ENCODE peak calls at places on chromosomes 2 and 18, in five cellular contexts. U is effector memory CD4-positive, alpha-beta T cell; O is heart left ventricle; Y is right atrium auricular region; D is K562. X is an unnamed sample.

GRCh38 chr18:13245481-13246000 is 27.0 kb downstream of the LDLRAD4 start:
- DNase-seq in D (no peak), O (no peak), U (no peak), Y (no peak), X (peak)

GRCh38 chr2:25098558-25099486 is 56.9 kb downstream of the EFR3B start:
- DNase-seq in Y (peak), D (no peak), O (peak), U (no peak), X (no peak)

GRCh38 chr2:178863856-178864620 is 56.8 kb upstream of the TTN start:
- DNase-seq in O (peak), U (no peak), D (no peak), Y (peak), X (no peak)

GRCh38 chr2:95031076-95031725 is 5.7 kb downstream of the MAL start:
- DNase-seq in Y (no peak), U (no peak), D (no peak), O (no peak), X (no peak)

GRCh38 chr2:132521321-132521720 is 104.7 kb downstream of the GPR39 start:
- DNase-seq in D (no peak), Y (no peak), O (no peak), U (no peak), X (no peak)

GRCh38 chr2:239816571-239816970 is 208.6 kb downstream of the NDUFA10 start:
- DNase-seq in U (no peak), O (no peak), D (no peak), Y (no peak), X (peak)

GRCh38 chr2:215931256-215931903 is 82.0 kb downstream of the MREG start:
- DNase-seq in D (peak), Y (peak), O (peak), U (peak), X (peak)

GRCh38 chr2:65204461-65205230 is 23.0 kb upstream of the ACTR2 start:
- DNase-seq in U (peak), D (no peak), Y (no peak), O (no peak), X (no peak)

GRCh38 chr2:162795312-162795711 is 43.3 kb downstream of the KCNH7 start:
- DNase-seq in Y (no peak), O (no peak), D (no peak), U (no peak), X (no peak)

GRCh38 chr18:155688-156087 is 2.7 kb upstream of the USP14 start:
- DNase-seq in U (no peak), O (no peak), D (no peak), Y (no peak), X (no peak)

GRCh38 chr2:220296174-220296573 is 668.7 kb downstream of the SLC4A3 start:
- DNase-seq in O (no peak), U (no peak), D (no peak), Y (no peak), X (no peak)

GRCh38 chr18:62523631-62524442 is 1.0 kb downstream of the ZCCHC2 start:
- DNase-seq in O (peak), D (peak), U (peak), Y (peak), X (peak)

GRCh38 chr2:74092236-74092635 is 55.5 kb downstream of the BOLA3 start:
- DNase-seq in Y (peak), U (no peak), O (no peak), D (no peak), X (no peak)

GRCh38 chr2:204365778-204366177 is 179.5 kb upstream of the PARD3B start:
- DNase-seq in O (no peak), Y (no peak), U (no peak), D (no peak), X (no peak)

GRCh38 chr2:212727751-212728150 is 189.1 kb upstream of the ERBB4 start:
- DNase-seq in D (no peak), U (no peak), O (no peak), Y (no peak), X (no peak)

GRCh38 chr2:174337337-174338154 is 2.8 kb downstream of the SP9 start:
- DNase-seq in O (no peak), D (peak), Y (no peak), U (no peak), X (peak)

GRCh38 chr2:80288576-80288975 is 16.0 kb downstream of the LRRTM1 start:
- DNase-seq in D (no peak), U (no peak), Y (no peak), O (no peak), X (no peak)

GRCh38 chr2:240928476-240929363 is 22.6 kb downstream of the CROCC2 start:
- DNase-seq in D (no peak), Y (peak), O (no peak), U (no peak), X (no peak)

GRCh38 chr2:176960736-176961135 is 251.9 kb upstream of the HNRNPA3 start:
- DNase-seq in D (no peak), U (no peak), Y (no peak), O (no peak), X (no peak)

GRCh38 chr2:9332853-9333245 is 90.5 kb downstream of the ITGB1BP1 start:
- DNase-seq in D (no peak), Y (no peak), O (no peak), U (no peak), X (no peak)

GRCh38 chr2:201798252-201798918 is 8.0 kb upstream of the CDK15 start:
- DNase-seq in O (no peak), D (no peak), Y (no peak), U (no peak), X (no peak)

GRCh38 chr18:55588001-55588875 is at the start of gene TCF4:
- DNase-seq in U (no peak), O (peak), D (peak), Y (no peak), X (peak)

GRCh38 chr18:45839415-45840395 is 14.2 kb downstream of the SIGLEC15 start:
- DNase-seq in Y (no peak), U (no peak), D (peak), O (no peak), X (no peak)

GRCh38 chr2:9800639-9800974 is 42.7 kb upstream of the TAF1B start:
- DNase-seq in Y (no peak), U (no peak), O (no peak), D (no peak), X (no peak)

GRCh38 chr2:37356299-37356698 is 11.9 kb downstream of the QPCT start:
- DNase-seq in O (no peak), U (no peak), D (no peak), Y (no peak), X (no peak)

GRCh38 chr2:37357053-37357452 is 12.6 kb downstream of the QPCT start:
- DNase-seq in U (no peak), O (no peak), D (no peak), Y (no peak), X (no peak)

GRCh38 chr2:37357461-37358008 is 13.1 kb downstream of the QPCT start:
- DNase-seq in U (no peak), D (no peak), Y (no peak), O (no peak), X (no peak)

GRCh38 chr2:37355735-37356134 is 11.3 kb downstream of the QPCT start:
- DNase-seq in D (no peak), U (no peak), Y (no peak), O (no peak), X (no peak)

DNA sequence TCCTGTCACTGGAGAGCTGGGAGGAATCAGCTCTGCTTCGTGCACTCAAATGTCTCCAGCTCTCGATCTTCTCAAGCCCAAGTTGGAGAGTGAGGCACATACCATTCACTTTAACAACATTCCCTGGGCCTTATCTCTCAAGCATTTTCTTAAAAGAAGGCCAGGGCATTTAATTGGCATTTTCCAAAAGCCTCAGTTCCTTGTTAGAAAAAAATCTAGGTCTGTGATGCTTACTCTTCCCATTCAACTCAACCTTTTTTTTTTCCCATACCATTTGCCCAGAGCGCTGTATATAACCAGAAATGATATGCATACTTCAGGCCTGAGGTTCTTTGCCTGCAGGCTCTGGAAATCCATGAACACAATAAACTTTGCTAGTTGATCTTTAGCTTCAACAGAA is 10.1 kb downstream of the QPCT start:
- DNase-seq in U (no peak), O (no peak), Y (no peak), D (no peak), X (no peak)
- H3K27ac ChIP-seq in U (no peak), O (no peak), Y (no peak), D (no peak), X (no peak)

GRCh38 chr2:219219781-219220532 is 1.2 kb upstream of the ABCB6 start:
- DNase-seq in D (no peak), Y (no peak), U (no peak), O (no peak), X (no peak)
- H3K4me3 ChIP-seq in D (no peak), Y (no peak), U (no peak), O (no peak), X (no peak)

GRCh38 chr18:3297025-3297984 is 35.4 kb downstream of the MYL12B start:
- DNase-seq in U (peak), D (peak), Y (peak), O (peak), X (peak)
- H3K27ac ChIP-seq in U (peak), D (peak), Y (no peak), O (no peak), X (peak)

GRCh38 chr2:47724221-47724981 is 58.5 kb upstream of the MSH6 start:
- DNase-seq in O (no peak), D (no peak), U (no peak), Y (no peak), X (peak)

GRCh38 chr2:47719099-47719498 is 63.8 kb upstream of the MSH6 start:
- DNase-seq in Y (no peak), D (no peak), O (no peak), U (no peak), X (no peak)

GRCh38 chr2:47721296-47721695 is 61.6 kb upstream of the MSH6 start:
- DNase-seq in Y (no peak), U (no peak), O (no peak), D (no peak), X (no peak)

GRCh38 chr2:47720559-47720958 is 62.4 kb upstream of the MSH6 start:
- DNase-seq in O (no peak), U (no peak), Y (no peak), D (no peak), X (no peak)

GRCh38 chr2:47720036-47720435 is 62.9 kb upstream of the MSH6 start:
- DNase-seq in U (no peak), D (no peak), Y (no peak), O (no peak), X (no peak)
- H3K4me3 ChIP-seq in U (no peak), D (no peak), Y (no peak), O (no peak), X (no peak)

GRCh38 chr2:127536707-127537106 is 1.2 kb downstream of the MYO7B start:
- DNase-seq in D (no peak), Y (no peak), O (no peak), U (no peak), X (no peak)

GRCh38 chr2:127535941-127536340 is 458 bp downstream of the MYO7B start:
- DNase-seq in Y (no peak), O (no peak), D (no peak), U (no peak), X (no peak)

GRCh38 chr2:127535422-127535901 is at the start of gene MYO7B:
- DNase-seq in Y (no peak), D (no peak), O (no peak), U (no peak), X (no peak)

GRCh38 chr2:127537142-127537541 is 1.7 kb downstream of the MYO7B start:
- DNase-seq in Y (no peak), O (no peak), U (no peak), D (no peak), X (no peak)

GRCh38 chr2:127537644-127538043 is 2.2 kb downstream of the MYO7B start:
- DNase-seq in D (no peak), Y (no peak), U (no peak), O (no peak), X (no peak)
- H3K27ac ChIP-seq in D (no peak), Y (no peak), U (no peak), O (no peak), X (no peak)

GRCh38 chr2:187078297-187078696 is 229.3 kb upstream of the ZSWIM2 start:
- DNase-seq in Y (no peak), O (no peak), D (no peak), U (no peak), X (peak)

GRCh38 chr2:187079901-187080300 is 230.9 kb upstream of the ZSWIM2 start:
- DNase-seq in O (no peak), Y (no peak), U (no peak), D (no peak), X (no peak)

DNA sequence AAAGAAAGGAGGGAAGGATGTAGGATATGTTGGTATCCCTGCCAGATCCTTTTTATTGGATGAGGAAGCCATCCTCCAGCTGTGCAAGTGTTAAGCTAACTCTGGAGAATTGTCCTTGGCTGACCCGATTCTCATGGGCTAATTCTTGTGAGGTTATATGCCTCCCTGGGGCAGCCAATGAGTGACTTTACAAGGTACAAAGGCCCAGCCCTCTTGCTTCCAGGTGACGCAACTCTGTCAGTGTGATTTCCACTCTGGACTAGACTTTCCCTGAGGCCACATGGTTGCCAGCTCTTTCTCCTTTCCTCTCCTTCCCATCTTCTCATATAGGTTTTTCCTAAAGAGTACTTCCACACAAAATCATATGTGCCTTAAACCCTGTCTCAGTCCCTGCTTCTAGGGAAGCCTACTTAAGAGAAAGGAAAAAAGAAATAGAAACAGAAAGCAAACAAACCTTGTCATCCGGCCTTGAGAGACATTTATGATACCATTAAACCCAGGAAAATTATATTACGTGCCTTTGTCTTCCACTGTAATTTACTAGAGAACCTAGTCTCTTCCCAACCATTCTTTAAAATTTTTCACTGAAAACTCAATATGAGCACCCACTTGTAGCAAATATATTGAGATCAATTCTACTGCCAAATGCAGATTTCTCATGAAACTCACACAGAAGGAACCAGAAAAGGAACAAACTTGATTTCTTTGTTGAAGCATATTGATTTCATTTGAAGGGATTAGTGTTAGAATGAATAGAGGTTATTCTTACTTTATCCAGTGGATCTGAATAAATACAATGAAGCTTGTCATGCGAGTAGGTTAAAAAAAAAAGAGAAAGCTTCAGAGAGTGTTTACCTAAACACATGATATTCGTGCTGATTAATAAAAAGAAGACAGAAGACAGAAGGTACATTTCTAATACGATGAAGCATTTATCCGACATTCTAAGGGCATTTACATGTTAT is 226.4 kb upstream of the ZSWIM2 start:
- DNase-seq in D (no peak), O (no peak), Y (no peak), U (no peak), X (peak)
- H3K4me3 ChIP-seq in D (no peak), O (no peak), Y (no peak), U (no peak), X (peak)

DNA sequence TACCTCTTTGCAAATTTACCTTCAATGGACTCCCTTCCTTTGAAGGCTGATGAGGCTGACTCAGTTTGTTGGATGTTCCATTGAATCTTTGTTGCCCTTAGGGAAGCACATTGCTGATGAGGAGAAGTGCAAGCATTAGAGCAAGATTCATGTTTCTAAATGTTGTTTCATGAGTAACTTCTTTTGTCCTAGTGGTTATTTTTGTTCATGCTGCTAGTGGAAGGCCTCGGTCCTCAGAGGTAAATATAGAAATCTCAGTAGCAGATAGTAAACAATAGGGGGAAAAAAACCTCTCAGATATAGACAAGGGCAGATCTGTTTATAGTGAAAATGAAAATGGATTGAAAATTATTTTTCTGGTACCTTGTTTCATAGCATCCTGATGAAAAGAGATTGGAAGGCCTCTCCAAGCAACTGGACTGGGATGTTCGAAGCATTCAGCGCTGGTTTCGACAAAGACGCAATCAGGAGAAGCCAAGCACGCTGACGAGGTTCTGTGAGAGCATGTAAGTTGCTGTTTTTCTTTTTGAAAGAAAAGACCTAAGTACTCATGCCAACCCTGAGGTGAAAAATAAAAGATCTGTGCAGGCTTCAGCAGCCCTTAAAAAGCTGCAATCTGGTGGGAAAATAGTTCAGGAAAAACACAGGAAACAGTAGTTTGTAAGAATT is 104.9 kb downstream of the CERS6 start:
- DNase-seq in Y (no peak), U (no peak), O (no peak), D (no peak), X (no peak)
- H3K27ac ChIP-seq in Y (no peak), U (no peak), O (no peak), D (no peak), X (no peak)

DNA sequence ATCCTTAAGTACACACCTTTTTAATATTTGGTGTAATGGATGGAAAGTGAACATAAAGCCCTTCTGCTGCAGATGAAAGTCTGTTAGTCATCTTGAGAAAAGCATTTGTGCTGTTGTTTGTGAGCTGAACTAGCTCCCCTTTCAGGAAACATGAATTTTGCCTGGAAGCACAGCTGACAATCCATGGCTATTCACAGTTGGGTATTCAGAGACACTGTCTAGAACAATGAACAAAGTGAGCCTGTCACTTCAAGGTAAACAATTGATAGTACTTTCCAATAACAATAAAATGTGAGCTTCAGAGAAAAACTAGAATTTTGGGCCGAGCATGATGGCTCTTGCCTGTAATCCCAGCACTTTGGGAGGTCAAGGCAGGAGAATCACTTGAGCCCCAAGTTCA is 6.8 kb upstream of the EFHD1 start:
- DNase-seq in O (no peak), U (no peak), D (no peak), Y (no peak), X (no peak)
- H3K4me3 ChIP-seq in O (no peak), U (no peak), D (no peak), Y (no peak), X (no peak)

GRCh38 chr2:45806563-45807358 is 155.3 kb downstream of the PRKCE start:
- DNase-seq in O (no peak), Y (no peak), U (no peak), D (no peak), X (no peak)
- H3K27ac ChIP-seq in O (no peak), Y (no peak), U (no peak), D (no peak), X (no peak)

X was measured in Peyer's patch.